ENCODE peak calls at places on chromosomes 5 and 9, in four cellular contexts. W is kidney epithelial cell; J is fibroblast of lung; S is CD4-positive, alpha-beta T cell. M is an unnamed sample.

GRCh38 chr9:105978336-105978735 is 284.0 kb downstream of the TMEM38B start:
- DNase-seq in W (no peak), J (no peak), S (no peak), M (no peak)

GRCh38 chr5:56233230-56233629 is at the start of gene ANKRD55:
- DNase-seq in J (no peak), S (no peak), W (no peak), M (no peak)

GRCh38 chr9:73916016-73916673 is 581.0 kb upstream of the RORB start:
- DNase-seq in W (no peak), S (no peak), J (peak; percentile 12), M (peak; percentile 14)

GRCh38 chr5:90932052-90932699 is 373.6 kb downstream of the ADGRV1 start:
- DNase-seq in W (no peak), J (peak; percentile 34), S (no peak), M (peak; percentile 54)

GRCh38 chr5:88092358-88092757 is 176.3 kb downstream of the TMEM161B start:
- DNase-seq in S (no peak), W (no peak), J (no peak), M (no peak)

GRCh38 chr5:113292535-113292934 is 142.3 kb downstream of the TSSK1B start:
- DNase-seq in S (no peak), J (no peak), W (no peak), M (no peak)

GRCh38 chr5:172407241-172407691 is 47.1 kb downstream of the SH3PXD2B start:
- DNase-seq in W (no peak), S (no peak), J (peak; percentile 61), M (peak; percentile 45)

GRCh38 chr5:83924171-83924570 is 203.5 kb upstream of the HAPLN1 start:
- DNase-seq in J (peak; percentile 93), W (no peak), S (no peak), M (peak; percentile 92)

GRCh38 chr5:170508036-170508435 is 4.2 kb downstream of the KCNIP1 start:
- DNase-seq in W (peak; percentile 79), S (no peak), J (peak; percentile 12), M (no peak)

GRCh38 chr5:83721878-83722779 is 1.5 kb upstream of the HAPLN1 start:
- DNase-seq in S (no peak), J (peak; percentile 78), W (no peak), M (peak; percentile 88)

GRCh38 chr9:2818486-2819121 is 25.3 kb downstream of the PUM3 start:
- DNase-seq in J (no peak), S (no peak), W (no peak), M (no peak)

GRCh38 chr5:150446103-150446502 is 3.4 kb downstream of the RPS14 start:
- DNase-seq in W (no peak), S (no peak), J (no peak), M (no peak)

GRCh38 chr5:179296150-179296821 is 49.0 kb downstream of the ADAMTS2 start:
- DNase-seq in S (no peak), J (no peak), W (no peak), M (no peak)

GRCh38 chr9:126516936-126517750 is 96.6 kb upstream of the LMX1B start:
- DNase-seq in J (peak; percentile 81), S (no peak), W (peak; percentile 29), M (peak; percentile 72)

GRCh38 chr9:9950813-9951212 is 662.0 kb downstream of the PTPRD start:
- DNase-seq in W (no peak), J (peak; percentile 74), S (no peak), M (peak; percentile 36)

GRCh38 chr9:76022317-76022716 is 131.8 kb downstream of the PCSK5 start:
- DNase-seq in J (no peak), W (no peak), S (no peak), M (no peak)

GRCh38 chr9:137592767-137593166 is 2.5 kb upstream of the ZMYND19 start:
- DNase-seq in W (no peak), S (no peak), J (no peak), M (no peak)

GRCh38 chr9:3277200-3277599 is 248.6 kb downstream of the RFX3 start:
- DNase-seq in J (no peak), S (no peak), W (no peak), M (no peak)

GRCh38 chr5:122942164-122942914 is 94.2 kb downstream of the PPIC start:
- DNase-seq in W (no peak), J (peak; percentile 72), S (no peak), M (peak; percentile 19)

GRCh38 chr5:144017631-144018030 is 152.8 kb downstream of the YIPF5 start:
- DNase-seq in S (no peak), W (no peak), J (peak; percentile 74), M (peak; percentile 16)

GRCh38 chr5:116486588-116486987 is 88.0 kb downstream of the SEMA6A start:
- DNase-seq in J (no peak), S (no peak), W (no peak), M (no peak)

GRCh38 chr5:7146886-7147285 is 249.1 kb upstream of the ADCY2 start:
- DNase-seq in J (no peak), S (no peak), W (no peak), M (no peak)

GRCh38 chr5:68440255-68440654 is 224.7 kb downstream of the PIK3R1 start:
- DNase-seq in W (no peak), J (no peak), S (no peak), M (no peak)

DNA sequence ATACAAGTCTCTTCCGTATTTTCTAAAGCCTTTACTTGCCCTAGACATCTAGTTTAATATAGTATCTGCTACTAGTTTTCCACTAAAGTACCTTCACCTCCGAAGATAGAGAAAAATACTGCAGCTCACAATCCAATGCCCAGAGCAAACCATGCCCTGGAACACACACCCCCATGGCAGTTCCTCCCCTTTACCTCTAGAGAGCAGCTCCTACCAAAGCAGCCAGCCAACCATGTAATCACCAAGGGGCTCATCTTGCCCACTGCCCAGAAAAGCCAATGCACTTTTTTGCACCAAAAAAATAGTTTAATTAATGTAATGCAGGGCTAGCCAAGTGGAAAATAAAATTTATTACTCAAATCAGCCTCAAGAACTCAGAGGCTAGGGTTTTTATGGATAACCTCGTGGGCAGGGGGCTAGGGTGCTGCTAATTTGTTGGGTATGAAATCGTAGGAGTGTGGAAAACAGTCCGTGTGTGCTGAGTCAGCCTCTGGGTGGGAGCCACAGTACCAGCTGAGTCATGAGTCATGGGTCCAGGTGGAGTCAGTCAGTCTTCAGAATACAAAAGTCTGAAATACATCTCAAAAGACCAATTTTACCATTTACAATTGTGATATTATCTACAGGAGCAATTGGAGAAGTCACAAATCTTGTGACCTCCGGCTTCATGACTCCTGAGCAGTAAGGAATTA is 120.1 kb upstream of the ACO1 start:
- DNase-seq in J (peak; percentile 12), S (no peak), W (peak; percentile 49), M (peak; percentile 22)
- TF ChIP-seq CTCF in J (no peak), S (no peak), W (peak; percentile 41), M (no peak)

GRCh38 chr5:32057157-32058096 is 116.7 kb downstream of the GOLPH3 start:
- DNase-seq in S (no peak), W (no peak), J (no peak), M (no peak)
- TF ChIP-seq CTCF in S (no peak), W (no peak), J (peak; percentile 33), M (peak; percentile 9)

DNA sequence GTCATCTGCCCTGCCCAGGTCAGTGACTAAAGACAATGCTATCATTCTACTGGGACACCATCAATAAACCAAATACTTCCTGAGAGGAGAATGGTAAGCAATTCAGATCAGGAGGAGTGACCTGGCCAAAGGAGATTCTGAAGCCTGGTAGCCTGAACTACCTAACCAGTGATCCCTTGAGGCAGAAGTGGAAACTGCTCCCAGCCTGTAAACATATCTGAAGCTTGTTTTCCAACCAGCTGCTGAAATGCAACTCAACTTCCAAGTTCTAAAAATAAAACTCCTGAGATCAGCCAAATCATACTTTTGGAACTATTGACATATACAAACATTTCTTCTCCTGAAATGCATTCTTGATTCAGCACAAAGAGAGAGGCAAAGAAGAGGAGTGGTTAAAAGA is 204.1 kb downstream of the EBF1 start:
- DNase-seq in J (no peak), S (no peak), W (no peak), M (no peak)
- TF ChIP-seq CTCF in J (peak; percentile 22), S (no peak), W (no peak), M (peak; percentile 6)

DNA sequence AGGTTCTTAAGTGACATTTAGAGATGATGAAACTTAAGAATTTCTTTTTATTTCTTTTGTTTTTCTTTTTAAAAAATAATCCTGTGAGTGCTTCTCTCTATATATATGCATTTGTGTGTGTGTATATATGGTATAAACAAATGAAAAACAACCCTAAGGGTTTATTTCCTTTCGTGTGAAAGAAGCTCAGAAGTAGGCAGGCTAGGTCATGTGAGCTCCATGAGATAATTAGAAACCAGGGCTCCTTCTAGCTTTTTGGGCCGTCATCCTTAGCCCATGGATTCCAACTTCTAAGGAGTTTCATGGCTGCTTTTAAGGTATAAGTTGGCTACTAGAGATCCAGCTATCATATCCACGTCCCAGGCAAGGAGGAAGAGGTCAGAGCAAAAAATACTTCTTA is 11.2 kb downstream of the C9orf43 start:
- DNase-seq in S (no peak), J (no peak), W (no peak), M (no peak)
- TF ChIP-seq CTCF in S (no peak), J (no peak), W (no peak), M (no peak)

DNA sequence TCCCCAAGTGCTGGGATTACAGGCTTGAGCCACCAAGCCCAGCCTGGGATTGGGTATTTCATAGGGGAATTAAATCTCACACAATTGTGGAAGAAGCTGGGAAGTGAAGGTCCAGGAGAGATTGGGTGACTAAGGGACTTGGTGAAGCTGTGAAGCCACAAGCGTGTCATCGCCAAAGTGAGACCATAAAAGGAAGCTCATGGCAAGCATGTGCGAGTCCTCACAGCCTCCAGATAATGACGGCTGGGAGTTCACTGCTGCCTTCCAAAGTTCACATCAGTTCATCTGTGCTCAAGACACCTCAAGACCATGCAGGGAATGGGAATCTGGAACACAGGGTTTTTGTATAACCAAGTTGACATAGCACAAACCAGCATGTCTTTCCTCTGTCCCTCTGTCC is 210.6 kb downstream of the MARCHF11 start:
- DNase-seq in W (no peak), J (no peak), S (no peak), M (no peak)
- TF ChIP-seq CTCF in W (no peak), J (no peak), S (no peak), M (no peak)

M was measured in astrocyte of the spinal cord.